ENCODE peak calls at places on chromosomes 4 and X, in four cellular contexts. One of them, this sample, is unnamed.

GRCh38 chr4:112038861-112039260 is 106.4 kb upstream of the FAM241A start:
- DNase-seq in GM23338: no peak
- DNase-seq in adrenal gland: no peak
- DNase-seq in sigmoid colon: no peak
- DNase-seq in this sample: peak; percentile 23

GRCh38 chrX:79415056-79415455 is 47.9 kb upstream of the ITM2A start:
- DNase-seq in GM23338: no peak
- DNase-seq in adrenal gland: no peak
- DNase-seq in sigmoid colon: no peak
- DNase-seq in this sample: no peak

GRCh38 chr4:48906283-48907173 is at the start of gene OCIAD2:
- DNase-seq in GM23338: peak; percentile 95
- DNase-seq in adrenal gland: peak; percentile 78
- DNase-seq in sigmoid colon: peak; percentile 69
- DNase-seq in this sample: peak; percentile 21

GRCh38 chr4:87707279-87707918 is 57.3 kb downstream of the DMP1 start:
- DNase-seq in GM23338: peak; percentile 2
- DNase-seq in adrenal gland: no peak
- DNase-seq in sigmoid colon: no peak
- DNase-seq in this sample: no peak

GRCh38 chr4:29756966-29757365 is 963.2 kb upstream of the PCDH7 start:
- DNase-seq in GM23338: peak; percentile 43
- DNase-seq in adrenal gland: no peak
- DNase-seq in sigmoid colon: no peak
- DNase-seq in this sample: no peak

GRCh38 chrX:48827654-48827968 is 1.3 kb downstream of the ERAS start:
- DNase-seq in GM23338: no peak
- DNase-seq in adrenal gland: no peak
- DNase-seq in sigmoid colon: no peak
- DNase-seq in this sample: no peak

GRCh38 chr4:54063737-54064316 is 578 bp downstream of the CHIC2 start:
- DNase-seq in GM23338: peak; percentile 48
- DNase-seq in adrenal gland: peak; percentile 51
- DNase-seq in sigmoid colon: peak; percentile 76
- DNase-seq in this sample: no peak

GRCh38 chr4:102438873-102439614 is 62.1 kb upstream of the NFKB1 start:
- DNase-seq in GM23338: peak; percentile 43
- DNase-seq in adrenal gland: peak; percentile 58
- DNase-seq in sigmoid colon: no peak
- DNase-seq in this sample: peak; percentile 99

GRCh38 chr4:179307297-179308136 is 1865.3 kb upstream of the AGA start:
- DNase-seq in GM23338: peak; percentile 83
- DNase-seq in adrenal gland: no peak
- DNase-seq in sigmoid colon: no peak
- DNase-seq in this sample: peak; percentile 24
- TF ChIP-seq CTCF in GM23338: peak; percentile 87
- TF ChIP-seq CTCF in adrenal gland: peak; percentile 44
- TF ChIP-seq CTCF in sigmoid colon: no peak
- TF ChIP-seq CTCF in this sample: peak; percentile 54

DNA sequence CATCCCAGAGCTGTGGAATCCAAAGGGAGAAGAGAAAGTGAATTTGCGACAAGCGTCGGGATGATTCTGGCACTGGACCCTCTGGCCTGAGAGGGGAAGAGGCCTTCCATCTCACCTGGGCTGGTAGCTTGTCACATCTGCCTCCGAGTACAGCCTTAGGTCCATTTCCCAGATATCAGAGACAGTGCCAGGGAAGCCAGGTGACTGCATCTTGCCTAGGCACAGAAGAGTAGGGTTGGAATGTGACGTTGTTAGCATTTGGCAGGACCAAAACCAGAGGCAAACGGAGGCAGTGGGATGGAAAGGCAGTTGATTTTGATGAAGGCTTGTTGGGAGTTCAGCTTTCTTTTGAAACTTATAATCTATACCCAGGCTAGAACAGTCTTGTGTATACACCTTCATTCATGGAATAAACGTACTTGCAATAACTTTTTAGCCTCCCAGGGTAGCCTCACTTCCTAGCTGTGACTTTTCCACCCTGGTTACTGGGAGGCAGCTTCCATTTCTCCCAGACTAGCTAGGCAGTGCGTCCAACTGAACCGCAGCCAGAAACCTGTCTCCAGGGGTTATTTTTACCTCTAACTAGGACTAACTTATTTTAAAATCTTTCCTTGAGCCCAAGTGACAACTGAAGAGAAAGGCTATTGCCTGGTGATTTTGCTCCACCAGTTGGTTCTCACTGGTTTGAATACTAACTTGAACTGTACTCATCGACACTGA is 5.9 kb downstream of the SOD3 start:
- DNase-seq in GM23338: no peak
- DNase-seq in adrenal gland: no peak
- DNase-seq in sigmoid colon: no peak
- DNase-seq in this sample: no peak
- H3K4me3 ChIP-seq in GM23338: peak overlapping the region; percentile 63
- H3K4me3 ChIP-seq in adrenal gland: no peak overlapping the region
- H3K4me3 ChIP-seq in sigmoid colon: peak overlapping the region; percentile 39
- H3K4me3 ChIP-seq in this sample: no peak overlapping the region

DNA sequence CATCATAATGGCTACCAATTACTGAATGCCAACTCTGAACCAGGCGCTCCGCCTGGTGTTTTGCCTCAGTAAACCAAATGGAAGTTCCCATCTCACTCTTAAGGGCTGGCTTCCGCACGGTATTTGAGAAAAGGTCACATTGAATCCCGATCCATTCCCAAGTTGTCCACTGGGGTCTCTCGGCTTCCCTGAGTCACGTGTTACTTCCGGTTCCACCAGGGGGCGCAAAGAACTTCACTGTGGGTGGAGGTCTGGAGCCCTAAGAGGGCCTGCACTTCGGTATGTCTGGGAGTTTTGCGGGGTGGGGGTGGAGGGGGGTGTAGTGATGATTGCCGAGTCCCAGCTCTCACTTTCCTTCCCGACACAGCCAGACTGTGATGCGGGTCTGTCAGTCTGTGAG is 13.4 kb upstream of the NHS start:
- DNase-seq in GM23338: peak; percentile 86
- DNase-seq in adrenal gland: no peak
- DNase-seq in sigmoid colon: no peak
- DNase-seq in this sample: no peak
- TF ChIP-seq CTCF in GM23338: peak; percentile 74
- TF ChIP-seq CTCF in adrenal gland: no peak
- TF ChIP-seq CTCF in sigmoid colon: no peak
- TF ChIP-seq CTCF in this sample: peak; percentile 6

DNA sequence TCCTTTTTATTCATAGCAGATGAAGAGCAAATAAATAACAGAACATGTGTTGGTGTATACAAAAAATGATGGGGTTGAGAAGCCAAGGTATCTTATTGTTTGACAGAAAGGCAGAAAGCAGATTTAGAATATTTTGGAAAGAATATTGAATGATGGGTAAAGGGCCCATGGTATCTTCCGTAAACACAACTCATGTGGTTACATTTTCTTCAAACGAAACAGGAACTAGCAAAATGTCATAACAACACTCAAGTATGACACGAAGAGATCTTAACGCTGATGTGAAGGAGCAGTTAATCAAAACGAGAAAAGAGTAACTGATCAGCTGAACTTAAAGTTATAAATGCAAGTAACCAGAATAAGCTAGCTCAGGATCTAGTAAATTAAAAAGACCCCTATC is 195.7 kb upstream of the GK2 start:
- DNase-seq in GM23338: no peak
- DNase-seq in adrenal gland: no peak
- DNase-seq in sigmoid colon: no peak
- DNase-seq in this sample: no peak
- H3K4me3 ChIP-seq in GM23338: no peak overlapping the region
- H3K4me3 ChIP-seq in adrenal gland: no peak overlapping the region
- H3K4me3 ChIP-seq in sigmoid colon: no peak overlapping the region
- H3K4me3 ChIP-seq in this sample: no peak overlapping the region

DNA sequence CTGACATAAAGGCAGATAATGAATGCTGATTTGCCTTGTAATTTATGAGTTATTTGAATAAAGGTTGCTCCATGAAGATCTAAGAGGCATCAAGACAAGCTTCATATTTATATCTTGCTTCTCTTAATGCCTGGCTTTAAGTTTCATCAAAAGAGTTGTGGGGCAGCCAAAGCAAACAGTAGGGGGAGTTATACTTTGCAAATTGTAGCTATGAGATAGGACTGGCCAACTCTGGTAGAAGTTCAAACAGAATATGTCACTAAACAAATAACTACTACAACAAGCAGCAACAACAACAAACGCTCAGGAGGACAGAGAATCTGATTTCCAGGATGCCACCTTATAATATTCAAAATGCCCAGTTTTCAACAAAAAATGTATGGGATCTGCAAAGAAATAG is 69.1 kb upstream of the PLAC1 start:
- DNase-seq in GM23338: no peak
- DNase-seq in adrenal gland: no peak
- DNase-seq in sigmoid colon: no peak
- DNase-seq in this sample: no peak
- TF ChIP-seq CTCF in GM23338: peak; percentile 36
- TF ChIP-seq CTCF in adrenal gland: no peak
- TF ChIP-seq CTCF in sigmoid colon: no peak
- TF ChIP-seq CTCF in this sample: peak; percentile 16

GRCh38 chr4:41119867-41120295 is 94.5 kb downstream of the APBB2 start:
- DNase-seq in GM23338: no peak
- DNase-seq in adrenal gland: peak; percentile 50
- DNase-seq in sigmoid colon: no peak
- DNase-seq in this sample: no peak

GRCh38 chr4:41122309-41122708 is 92.0 kb downstream of the APBB2 start:
- DNase-seq in GM23338: no peak
- DNase-seq in adrenal gland: no peak
- DNase-seq in sigmoid colon: no peak
- DNase-seq in this sample: no peak

GRCh38 chr4:41121906-41122305 is 92.4 kb downstream of the APBB2 start:
- DNase-seq in GM23338: no peak
- DNase-seq in adrenal gland: no peak
- DNase-seq in sigmoid colon: no peak
- DNase-seq in this sample: no peak

GRCh38 chr4:41122775-41123174 is 91.6 kb downstream of the APBB2 start:
- DNase-seq in GM23338: peak; percentile 79
- DNase-seq in adrenal gland: no peak
- DNase-seq in sigmoid colon: no peak
- DNase-seq in this sample: no peak

DNA sequence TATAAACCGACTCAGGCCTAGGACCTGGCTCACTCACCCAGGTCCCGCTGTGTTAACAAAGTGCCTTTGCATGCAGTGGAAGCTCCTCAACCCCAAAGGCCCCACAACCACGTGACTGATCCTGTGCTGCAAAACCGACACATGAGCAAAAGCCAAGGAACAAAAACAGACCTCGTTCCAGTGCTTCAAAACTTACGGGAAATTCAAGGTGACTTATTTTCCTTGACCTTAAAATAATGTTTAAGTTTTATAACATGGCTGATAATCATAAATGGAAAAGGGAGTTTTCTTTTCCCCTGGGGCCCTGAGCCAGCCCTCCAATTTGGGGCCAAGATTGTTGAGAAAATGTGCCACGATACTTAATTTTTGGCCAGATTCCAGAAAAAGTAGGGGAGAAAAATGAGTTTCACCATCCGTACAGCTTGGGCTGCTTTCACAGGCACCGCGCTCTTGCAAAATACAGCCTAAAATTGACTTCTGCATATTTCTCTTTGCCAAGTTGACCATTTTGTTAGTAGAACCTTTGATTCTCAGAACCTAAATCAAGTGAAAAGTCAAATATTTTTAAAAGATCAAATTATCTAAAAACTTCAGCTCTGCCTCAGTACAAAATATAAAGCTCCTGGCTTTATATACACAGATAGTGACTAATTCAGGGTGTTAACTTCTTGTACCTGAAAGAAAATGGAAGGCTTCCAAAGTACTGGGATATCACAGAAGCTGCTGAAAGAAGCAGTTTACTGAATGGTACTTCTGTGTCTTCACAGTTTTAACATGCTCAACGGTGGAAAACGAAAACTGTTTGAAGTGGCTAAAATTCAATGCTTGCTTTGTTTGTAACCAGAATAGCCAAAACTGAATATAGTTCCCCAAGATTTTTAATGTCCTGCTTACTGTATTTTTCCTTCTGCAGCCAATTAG is 93.8 kb downstream of the APBB2 start:
- DNase-seq in GM23338: no peak
- DNase-seq in adrenal gland: peak; percentile 70
- DNase-seq in sigmoid colon: peak; percentile 92
- DNase-seq in this sample: peak; percentile 94
- H3K4me3 ChIP-seq in GM23338: no peak overlapping the region
- H3K4me3 ChIP-seq in adrenal gland: no peak overlapping the region
- H3K4me3 ChIP-seq in sigmoid colon: no peak overlapping the region
- H3K4me3 ChIP-seq in this sample: peak overlapping the region; percentile 31

DNA sequence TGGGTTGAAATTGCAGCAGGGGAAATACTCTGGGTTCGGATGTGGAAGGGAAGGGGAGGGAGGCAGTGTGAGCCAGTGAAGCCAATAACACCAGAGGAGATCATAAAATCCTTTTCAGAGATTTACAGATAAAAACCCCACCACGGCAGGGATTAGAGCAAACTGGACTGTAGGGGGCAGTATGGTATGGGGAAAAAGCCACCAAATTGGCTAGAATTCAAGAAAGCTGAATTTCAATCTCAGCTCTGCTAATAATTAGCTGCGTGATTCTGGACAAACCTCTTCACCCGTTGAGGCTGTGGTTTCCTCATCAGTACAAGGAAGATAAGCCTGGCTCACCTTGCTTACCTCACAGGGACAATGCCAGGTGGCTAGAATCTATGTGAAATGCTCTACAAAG is 108.1 kb downstream of the ATG4A start:
- DNase-seq in GM23338: peak; percentile 58
- DNase-seq in adrenal gland: peak; percentile 34
- DNase-seq in sigmoid colon: no peak
- DNase-seq in this sample: peak; percentile 59
- TF ChIP-seq CTCF in GM23338: peak; percentile 66
- TF ChIP-seq CTCF in adrenal gland: peak; percentile 51
- TF ChIP-seq CTCF in sigmoid colon: no peak
- TF ChIP-seq CTCF in this sample: peak; percentile 62

This sample was measured in fibroblast of pulmonary artery.